ENCODE peak calls at places on chromosomes 4 and X, in eight cellular contexts. P is activated CD4-positive, alpha-beta T cell treated with anti-CD3 and anti-CD28 coated beads, Interleukin-2, amount 50 U/mL, for 1 hour; J is aorta; T is NCI-H345; O is NK-92 treated with Interleukin-12 subunit alpha and Interleukin-12 subunit beta, amount 100 ng/mL, for 24 hours; N is pulmonary artery endothelial cell; R is germinal center; V is anterior cingulate cortex. D is an unnamed sample.

GRCh38 chr4:46804781-46805413 is 104.1 kb downstream of the COX7B2 start:
- DNase-seq in T (no peak), R (no peak), O (no peak), J (no peak), P (no peak), V (no peak), N (no peak), D (no peak)

GRCh38 chr4:178599521-178599920 is 1157.3 kb upstream of the AGA start:
- DNase-seq in V (no peak), J (no peak), P (no peak), R (no peak), O (no peak), N (no peak), T (no peak), D (no peak)

GRCh38 chrX:3713225-3713936 is at the start of gene PRKX:
- DNase-seq in J (peak; percentile 76), T (peak; percentile 56), N (no peak), R (peak; percentile 79), O (peak; percentile 23), V (peak; percentile 46), P (peak; percentile 65), D (no peak)

GRCh38 chr4:108484187-108484586 is 136.2 kb upstream of the RPL34 start:
- DNase-seq in N (no peak), T (no peak), J (no peak), V (no peak), O (no peak), P (no peak), R (no peak), D (no peak)

GRCh38 chrX:81201692-81202412 is at the start of the genes HMGN5 and SH3BGRL:
- DNase-seq in T (no peak), N (peak; percentile 47), J (peak; percentile 92), V (peak; percentile 57), P (peak; percentile 64), O (peak; percentile 52), R (peak; percentile 52), D (peak; percentile 50)

GRCh38 chr4:75733369-75733768 is 9.0 kb downstream of the USO1 start:
- DNase-seq in N (no peak), P (no peak), J (no peak), V (no peak), O (no peak), R (no peak), T (no peak), D (no peak)

GRCh38 chr4:152106781-152107321 is 346.0 kb upstream of the GATB start:
- DNase-seq in T (no peak), J (no peak), V (no peak), P (no peak), N (no peak), R (no peak), O (no peak), D (no peak)

GRCh38 chr4:88744609-88745008 is 47.0 kb upstream of the NAP1L5 start:
- DNase-seq in N (no peak), J (no peak), O (no peak), R (no peak), V (no peak), P (no peak), T (no peak), D (no peak)

GRCh38 chrX:16853537-16853936 is 16.6 kb downstream of the RBBP7 start:
- DNase-seq in T (no peak), J (no peak), O (no peak), P (no peak), N (no peak), V (no peak), R (no peak), D (no peak)

GRCh38 chrX:7219153-7219705 is 71.3 kb upstream of the PUDP start:
- DNase-seq in J (no peak), T (no peak), O (no peak), N (no peak), R (no peak), P (no peak), V (no peak), D (no peak)

D was measured in hippocampal formation.